ENCODE peak calls at places on chromosomes 6 and 20, in six cellular contexts. B is adrenal gland, O is substantia nigra, K is uterus, F is NCI-H2081 treated with DMSO at 0.1 percent for 48 hours, P is germinal center. T is an unnamed sample.

GRCh38 chr20:26208296-26209091 is 511.8 kb upstream of the ZNF337 start:
- DNase-seq in B (peak; percentile 5), O (no peak), K (no peak), F (no peak), P (no peak), T (no peak)

GRCh38 chr6:99348823-99349619 is 453 bp downstream of the FAXC start:
- DNase-seq in B (no peak), O (no peak), K (peak; percentile 13), F (no peak), P (no peak), T (no peak)

GRCh38 chr6:79042088-79042798 is 35.8 kb downstream of the PHIP start:
- DNase-seq in B (no peak), O (no peak), K (no peak), F (no peak), P (no peak), T (no peak)

GRCh38 chr20:44600758-44601562 is 18.6 kb downstream of the PKIG start:
- DNase-seq in B (peak; percentile 80), O (no peak), K (no peak), F (no peak), P (no peak), T (peak; percentile 60)

GRCh38 chr20:18650224-18650623 is 62.4 kb downstream of the DTD1 start:
- DNase-seq in B (no peak), O (no peak), K (no peak), F (no peak), P (no peak), T (no peak)

GRCh38 chr6:126781582-126781981 is 336.9 kb upstream of the RSPO3 start:
- DNase-seq in B (no peak), O (no peak), K (no peak), F (no peak), P (no peak), T (no peak)

GRCh38 chr20:16273812-16274560 is 299.3 kb downstream of the KIF16B start:
- DNase-seq in B (no peak), O (no peak), K (no peak), F (no peak), P (no peak), T (no peak)

GRCh38 chr20:58888521-58889333 is 36.2 kb downstream of the GNAS start:
- DNase-seq in B (peak; percentile 83), O (peak; percentile 31), K (peak; percentile 83), F (peak; percentile 14), P (peak; percentile 87), T (peak; percentile 85)

GRCh38 chr20:13533946-13534345 is 104.8 kb downstream of the TASP1 start:
- DNase-seq in B (no peak), O (no peak), K (no peak), F (no peak), P (no peak), T (no peak)

GRCh38 chr20:7841967-7842301 is 98.3 kb downstream of the HAO1 start:
- DNase-seq in B (no peak), O (no peak), K (peak; percentile 39), F (no peak), P (no peak), T (peak; percentile 30)

GRCh38 chr20:61856626-61857413 is 208.9 kb downstream of the TAF4 start:
- DNase-seq in B (no peak), O (no peak), K (no peak), F (no peak), P (no peak), T (no peak)

GRCh38 chr20:53788253-53789022 is 194.8 kb upstream of the ZNF217 start:
- DNase-seq in B (no peak), O (no peak), K (no peak), F (no peak), P (no peak), T (no peak)

GRCh38 chr6:1739220-1739619 is 129.5 kb downstream of the FOXC1 start:
- DNase-seq in B (no peak), O (no peak), K (no peak), F (no peak), P (peak; percentile 30), T (no peak)

GRCh38 chr20:57580478-57581201 is 19.7 kb downstream of the PCK1 start:
- DNase-seq in B (no peak), O (no peak), K (no peak), F (no peak), P (no peak), T (no peak)

GRCh38 chr6:148426317-148426977 is 83.8 kb downstream of the SASH1 start:
- DNase-seq in B (no peak), O (no peak), K (no peak), F (no peak), P (no peak), T (no peak)

GRCh38 chr6:27863962-27864905 is 48.0 kb downstream of the OR2B2 start:
- DNase-seq in B (peak; percentile 18), O (no peak), K (peak; percentile 24), F (no peak), P (no peak), T (no peak)

GRCh38 chr6:45417461-45417860 is 39.7 kb upstream of the SUPT3H start:
- DNase-seq in B (no peak), O (no peak), K (no peak), F (no peak), P (no peak), T (no peak)

GRCh38 chr6:157556671-157557430 is 175.9 kb downstream of the ZDHHC14 start:
- DNase-seq in B (no peak), O (no peak), K (no peak), F (no peak), P (peak; percentile 29), T (no peak)

GRCh38 chr6:160949531-160949930 is 42.0 kb upstream of the MAP3K4 start:
- DNase-seq in B (no peak), O (no peak), K (no peak), F (no peak), P (no peak), T (no peak)

GRCh38 chr20:63696628-63697356 is at the start of gene TNFRSF6B:
- DNase-seq in B (peak; percentile 44), O (no peak), K (no peak), F (no peak), P (no peak), T (no peak)

GRCh38 chr6:13615802-13616140 is 636 bp downstream of the NOL7 start:
- DNase-seq in B (peak; percentile 77), O (peak; percentile 23), K (peak; percentile 32), F (no peak), P (peak; percentile 28), T (peak; percentile 53)

GRCh38 chr6:144266091-144266649 is 19.0 kb upstream of the UTRN start:
- DNase-seq in B (peak; percentile 10), O (no peak), K (peak; percentile 69), F (no peak), P (no peak), T (peak; percentile 69)

GRCh38 chr20:36097751-36098151 is 56.8 kb upstream of the EPB41L1 start:
- DNase-seq in B (no peak), O (no peak), K (no peak), F (no peak), P (no peak), T (no peak)

GRCh38 chr6:100806280-100806679 is 74.8 kb downstream of the ASCC3 start:
- DNase-seq in B (no peak), O (no peak), K (no peak), F (no peak), P (no peak), T (no peak)

GRCh38 chr20:50163570-50164317 is 10.2 kb upstream of the PEDS1 start:
- DNase-seq in B (no peak), O (no peak), K (peak; percentile 50), F (no peak), P (no peak), T (peak; percentile 59)

GRCh38 chr6:104332407-104332806 is 527.3 kb downstream of the HACE1 start:
- DNase-seq in B (no peak), O (no peak), K (no peak), F (no peak), P (no peak), T (no peak)

GRCh38 chr20:48236485-48237055 is 451.3 kb upstream of the SULF2 start:
- DNase-seq in B (no peak), O (no peak), K (peak; percentile 77), F (no peak), P (no peak), T (no peak)

GRCh38 chr6:1199981-1200637 is 111.8 kb upstream of the FOXQ1 start:
- DNase-seq in B (no peak), O (no peak), K (no peak), F (no peak), P (no peak), T (no peak)

GRCh38 chr20:13771853-13772453 is 12.8 kb downstream of the ESF1 start:
- DNase-seq in B (no peak), O (no peak), K (no peak), F (no peak), P (peak; percentile 12), T (no peak)

GRCh38 chr6:52377538-52378221 is 15.7 kb downstream of the PAQR8 start:
- DNase-seq in B (no peak), O (no peak), K (no peak), F (no peak), P (no peak), T (no peak)

GRCh38 chr6:108876929-108877775 is 28.9 kb downstream of the ARMC2 start:
- DNase-seq in B (peak; percentile 97), O (no peak), K (peak; percentile 90), F (no peak), P (no peak), T (peak; percentile 68)

GRCh38 chr6:136647363-136647763 is 97.1 kb upstream of the MAP7 start:
- DNase-seq in B (peak; percentile 75), O (no peak), K (no peak), F (no peak), P (peak; percentile 3), T (no peak)